ENCODE peak calls at places on chromosome 9, in nine cellular contexts. E, I, O, P, C, K, Q, L and W are unnamed samples.

GRCh38 chr9:76223749-76224340 is 170.4 kb downstream of the RFK start:
- DNase-seq in E (no peak), I (no peak), O (no peak), P (no peak), C (no peak), K (no peak), Q (no peak), L (no peak), W (no peak)

GRCh38 chr9:137107982-137108381 is 6.6 kb downstream of the DPP7 start:
- DNase-seq in E (no peak), I (no peak), O (no peak), P (no peak), C (no peak), K (no peak), Q (no peak), L (no peak), W (no peak)

GRCh38 chr9:27421567-27421966 is 102.5 kb upstream of the IFNK start:
- DNase-seq in E (no peak), I (no peak), O (no peak), P (no peak), C (no peak), K (no peak), Q (peak), L (no peak), W (no peak)

GRCh38 chr9:29211003-29211584 is 1637.8 kb upstream of the C9orf72 start:
- DNase-seq in E (no peak), I (no peak), O (no peak), P (no peak), C (no peak), K (no peak), Q (no peak), L (no peak), W (no peak)

GRCh38 chr9:89065921-89066320 is 74.7 kb downstream of the S1PR3 start:
- DNase-seq in E (no peak), I (no peak), O (no peak), P (no peak), C (no peak), K (no peak), Q (no peak), L (no peak), W (no peak)

GRCh38 chr9:83598487-83598886 is 24.5 kb upstream of the IDNK start:
- DNase-seq in E (no peak), I (no peak), O (no peak), P (no peak), C (no peak), K (no peak), Q (no peak), L (peak), W (no peak)

GRCh38 chr9:100186356-100186755 is 87.3 kb downstream of the INVS start:
- DNase-seq in E (no peak), I (no peak), O (no peak), P (no peak), C (no peak), K (no peak), Q (no peak), L (no peak), W (no peak)

GRCh38 chr9:89929721-89930480 is 325.1 kb downstream of the GADD45G start:
- DNase-seq in E (no peak), I (no peak), O (no peak), P (peak), C (no peak), K (no peak), Q (no peak), L (no peak), W (no peak)

GRCh38 chr9:129570450-129571297 is 50.2 kb downstream of the C9orf50 start:
- DNase-seq in E (peak), I (peak), O (peak), P (no peak), C (no peak), K (no peak), Q (peak), L (peak), W (no peak)

GRCh38 chr9:4812872-4813271 is 20.1 kb downstream of the RCL1 start:
- DNase-seq in E (no peak), I (no peak), O (no peak), P (no peak), C (no peak), K (no peak), Q (no peak), L (no peak), W (no peak)

GRCh38 chr9:134847138-134847537 is 33.5 kb upstream of the FCN2 start:
- DNase-seq in E (no peak), I (no peak), O (no peak), P (no peak), C (no peak), K (no peak), Q (no peak), L (no peak), W (no peak)

GRCh38 chr9:6506571-6506970 is 93.6 kb downstream of the UHRF2 start:
- DNase-seq in E (no peak), I (no peak), O (no peak), P (no peak), C (no peak), K (no peak), Q (no peak), L (no peak), W (no peak)

GRCh38 chr9:136430591-136431234 is 8.9 kb downstream of the INPP5E start:
- DNase-seq in E (no peak), I (no peak), O (no peak), P (no peak), C (no peak), K (no peak), Q (no peak), L (no peak), W (no peak)

GRCh38 chr9:114691046-114691955 is 9.3 kb upstream of the TEX48 start:
- DNase-seq in E (no peak), I (peak), O (peak), P (no peak), C (peak), K (peak), Q (no peak), L (no peak), W (no peak)

GRCh38 chr9:125549465-125550215 is 157.4 kb downstream of the MAPKAP1 start:
- DNase-seq in E (no peak), I (no peak), O (no peak), P (no peak), C (no peak), K (no peak), Q (no peak), L (peak), W (no peak)

GRCh38 chr9:80699551-80699998 is 989.8 kb downstream of the TLE1 start:
- DNase-seq in E (peak), I (no peak), O (no peak), P (no peak), C (no peak), K (no peak), Q (peak), L (no peak), W (no peak)

GRCh38 chr9:109941771-109942170 is 161.8 kb downstream of the PALM2AKAP2 start:
- DNase-seq in E (no peak), I (no peak), O (no peak), P (no peak), C (no peak), K (no peak), Q (no peak), L (no peak), W (no peak)

GRCh38 chr9:91192379-91192775 is 169.3 kb downstream of the AUH start:
- DNase-seq in E (no peak), I (no peak), O (no peak), P (no peak), C (peak), K (no peak), Q (no peak), L (no peak), W (no peak)

GRCh38 chr9:107711528-107711927 is 222.0 kb upstream of the KLF4 start:
- DNase-seq in E (no peak), I (no peak), O (no peak), P (no peak), C (no peak), K (no peak), Q (no peak), L (peak), W (no peak)